ENCODE peak calls at places on chromosomes 4 and X, in nine cellular contexts. F is fibroblast of pulmonary artery, Q is heart left ventricle, L is Calu3, T is nephron progenitor cell, S is Caco-2, O is GM10248, P is HFF-Myc, V is IMR-90. B is an unnamed sample.

GRCh38 chr4:70559216-70559830 is 32.7 kb upstream of the AMBN start:
- DNase-seq in F (peak), Q (no peak), L (peak), T (peak), S (peak), O (peak), P (peak), V (peak), B (peak)

GRCh38 chr4:95360911-95361695 is 187.7 kb downstream of the UNC5C start:
- DNase-seq in F (no peak), Q (no peak), L (no peak), T (no peak), S (no peak), O (no peak), P (no peak), V (no peak), B (no peak)

GRCh38 chr4:14726441-14727405 is 275.6 kb upstream of the CPEB2 start:
- DNase-seq in F (peak), Q (no peak), L (peak), T (no peak), S (no peak), O (no peak), P (no peak), V (peak), B (no peak)

GRCh38 chr4:81527115-81527514 is 55.4 kb upstream of the RASGEF1B start:
- DNase-seq in F (no peak), Q (peak), L (no peak), T (no peak), S (no peak), O (no peak), P (no peak), V (no peak), B (no peak)

GRCh38 chrX:38692961-38693360 is 108.3 kb upstream of the MID1IP1 start:
- DNase-seq in F (no peak), Q (no peak), L (no peak), T (no peak), S (no peak), O (no peak), P (no peak), V (no peak), B (no peak)

GRCh38 chr4:184648220-184649025 is 824 bp downstream of the CASP3 start:
- DNase-seq in F (peak), Q (peak), L (peak), T (peak), S (peak), O (peak), P (no peak), V (peak), B (peak)

GRCh38 chrX:45771560-45772340 is 571.1 kb upstream of the DIPK2B start:
- DNase-seq in F (peak), Q (no peak), L (peak), T (no peak), S (peak), O (peak), P (no peak), V (peak), B (no peak)

GRCh38 chrX:125475482-125475881 is 155.8 kb downstream of the TEX13C start:
- DNase-seq in F (no peak), Q (no peak), L (no peak), T (no peak), S (no peak), O (no peak), P (no peak), V (no peak), B (no peak)

GRCh38 chrX:77404318-77404878 is 42.8 kb upstream of the FGF16 start:
- DNase-seq in F (no peak), Q (no peak), L (no peak), T (no peak), S (no peak), O (no peak), P (no peak), V (no peak), B (no peak)

GRCh38 chr4:173371292-173372192 is 788 bp downstream of the SAP30 start:
- DNase-seq in F (peak), Q (peak), L (peak), T (peak), S (peak), O (peak), P (no peak), V (peak), B (peak)
- TF ChIP-seq CTCF in F (no peak), Q (no peak), L (no peak), T (no peak), S (no peak), O (no peak), P (no peak), V (no peak), B (no peak)

DNA sequence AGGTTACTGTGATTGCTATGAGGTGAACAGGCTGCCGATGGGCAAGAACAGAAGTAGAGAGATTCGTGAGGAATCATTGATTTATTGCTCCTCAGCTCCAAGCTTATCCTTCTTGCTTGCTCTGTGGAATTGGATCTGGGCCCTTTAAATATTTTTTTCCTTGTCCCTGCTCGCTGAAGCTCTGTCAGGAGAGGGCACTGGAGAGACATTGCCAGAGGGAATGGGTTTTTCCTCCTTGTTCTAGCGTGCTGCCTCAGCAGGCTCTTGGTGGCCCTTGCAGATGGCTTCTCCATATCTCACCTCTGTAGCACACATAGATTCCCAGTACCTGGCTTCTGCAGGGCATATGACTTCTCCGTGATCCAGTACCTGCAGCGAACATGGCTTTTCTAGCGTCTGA is 67.4 kb downstream of the CNGA2 start:
- DNase-seq in F (peak), Q (no peak), L (peak), T (no peak), S (peak), O (no peak), P (no peak), V (no peak), B (no peak)
- TF ChIP-seq CTCF in F (peak), Q (no peak), L (no peak), T (no peak), S (peak), O (no peak), P (peak), V (peak), B (no peak)

GRCh38 chrX:155148724-155149537 is 67.3 kb upstream of the VBP1 start:
- DNase-seq in F (peak), Q (no peak), L (peak), T (peak), S (peak), O (peak), P (no peak), V (peak), B (peak)
- TF ChIP-seq CTCF in F (peak), Q (peak), L (peak), T (peak), S (peak), O (peak), P (peak), V (peak), B (peak)

DNA sequence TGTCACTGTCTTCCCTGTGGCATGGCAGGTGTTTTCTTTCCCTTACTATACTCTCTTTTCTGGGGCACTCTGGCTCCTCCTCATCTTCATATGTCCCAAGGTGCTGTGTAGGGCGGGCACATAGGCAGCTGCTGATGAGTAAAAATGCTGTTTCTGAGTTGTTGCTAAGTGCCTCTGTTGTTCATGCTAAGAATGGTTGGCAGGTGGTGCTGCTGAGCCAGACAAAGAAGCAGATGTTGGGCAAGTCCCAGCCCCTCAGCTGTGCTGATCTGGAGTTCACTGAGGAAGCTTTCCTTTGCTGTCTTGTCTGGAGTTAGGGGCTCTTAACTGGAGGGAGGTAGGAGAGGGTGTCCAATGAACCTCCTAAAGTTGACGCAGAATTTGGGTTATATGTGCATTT is 40.6 kb downstream of the HADH start:
- DNase-seq in F (peak), Q (peak), L (peak), T (peak), S (peak), O (peak), P (peak), V (peak), B (peak)
- TF ChIP-seq CTCF in F (peak), Q (peak), L (no peak), T (peak), S (peak), O (peak), P (peak), V (peak), B (peak)

DNA sequence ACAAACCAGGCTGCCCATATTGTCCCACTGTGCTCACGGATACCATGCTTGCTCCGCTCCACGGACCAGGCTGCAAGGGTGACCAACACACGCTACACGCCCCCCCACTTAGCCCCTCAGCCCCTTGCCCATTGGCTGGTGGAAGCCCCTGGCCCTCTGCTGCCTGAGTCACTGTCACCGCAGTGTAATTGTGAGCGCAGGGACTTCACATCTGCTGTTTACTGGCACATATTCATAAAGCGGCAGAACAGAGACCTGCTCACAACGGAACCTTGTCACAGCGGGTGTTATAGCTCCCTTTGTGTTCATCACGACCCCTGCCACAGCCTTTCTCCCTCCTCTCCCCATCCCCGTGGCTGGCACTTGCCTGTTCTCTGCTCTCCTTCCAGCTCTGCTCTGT is 83.7 kb downstream of the PSAPL1 start:
- DNase-seq in F (no peak), Q (no peak), L (no peak), T (no peak), S (no peak), O (no peak), P (no peak), V (no peak), B (no peak)
- TF ChIP-seq CTCF in F (no peak), Q (no peak), L (no peak), T (no peak), S (no peak), O (no peak), P (no peak), V (no peak), B (no peak)

GRCh38 chrX:9687899-9688298 is 77.7 kb downstream of the GPR143 start:
- DNase-seq in F (no peak), Q (no peak), L (no peak), T (no peak), S (no peak), O (no peak), P (no peak), V (no peak), B (no peak)
- TF ChIP-seq CTCF in F (no peak), Q (no peak), L (no peak), T (no peak), S (no peak), O (no peak), P (no peak), V (no peak), B (no peak)

DNA sequence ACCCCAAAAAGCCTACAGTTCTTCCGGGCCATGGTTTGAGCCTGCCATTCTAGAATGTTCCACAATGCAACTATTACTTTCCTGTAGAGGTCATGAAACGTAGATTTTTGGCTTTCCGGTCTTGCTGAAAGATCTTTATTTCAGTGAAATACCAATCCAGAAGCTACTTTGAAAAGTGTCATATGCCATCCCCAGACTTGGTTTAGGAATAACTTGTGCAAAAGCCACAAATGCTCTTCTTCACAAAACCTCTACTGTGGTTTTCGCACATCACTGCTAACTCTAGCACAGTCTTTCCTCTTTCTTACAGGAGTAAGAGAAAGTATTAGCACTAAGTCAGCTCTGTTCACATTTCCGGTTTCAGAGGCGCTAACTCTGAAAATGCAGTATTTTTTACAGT is 12.7 kb upstream of the CD40LG start:
- DNase-seq in F (no peak), Q (no peak), L (no peak), T (no peak), S (no peak), O (peak), P (no peak), V (no peak), B (no peak)
- TF ChIP-seq CTCF in F (no peak), Q (no peak), L (no peak), T (no peak), S (no peak), O (no peak), P (no peak), V (no peak), B (no peak)

DNA sequence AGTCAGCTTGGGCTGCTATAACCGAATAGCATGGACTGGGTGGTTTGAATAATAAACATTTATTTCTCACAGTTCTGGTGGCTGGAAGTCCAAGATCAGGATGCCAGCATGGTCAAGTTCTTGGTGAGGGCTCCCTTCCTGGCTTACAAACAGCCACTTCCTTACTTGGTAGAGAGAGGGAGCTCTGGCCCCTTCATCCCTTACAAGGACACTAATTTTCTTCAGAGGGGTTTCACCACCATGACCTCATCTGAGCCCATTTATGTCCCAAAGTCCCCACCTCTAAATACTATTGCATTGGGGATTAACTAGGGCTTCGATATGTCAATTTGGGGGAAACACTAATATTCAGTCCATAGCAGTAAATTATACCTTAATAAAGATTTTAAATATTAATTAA is 61.8 kb downstream of the CLNK start:
- DNase-seq in F (peak), Q (no peak), L (no peak), T (no peak), S (no peak), O (peak), P (no peak), V (no peak), B (no peak)
- TF ChIP-seq CTCF in F (peak), Q (peak), L (no peak), T (no peak), S (no peak), O (peak), P (peak), V (peak), B (no peak)

B was measured in glutamatergic neuron.